ENCODE peak calls at places on chromosome 7, in seven cellular contexts. W is HL-60; I is RKO; U is naive thymus-derived CD8-positive, alpha-beta T cell; K is AG04449; F is neural crest cell; M is T-helper 9 cell. C is an unnamed sample.

GRCh38 chr7:101018271-101019167 is 1.4 kb upstream of the MUC17 start:
- DNase-seq in W (peak), I (no peak), U (no peak), K (no peak), F (peak), M (no peak), C (no peak)

GRCh38 chr7:156327474-156327873 is 313.1 kb upstream of the RNF32 start:
- DNase-seq in W (no peak), I (no peak), U (no peak), K (no peak), F (no peak), M (no peak), C (no peak)

GRCh38 chr7:80843018-80843671 is 75.7 kb downstream of the SEMA3C start:
- DNase-seq in W (no peak), I (no peak), U (no peak), K (no peak), F (no peak), M (no peak), C (no peak)

GRCh38 chr7:1695800-1696454 is 25.9 kb downstream of the ELFN1 start:
- DNase-seq in W (no peak), I (no peak), U (no peak), K (no peak), F (no peak), M (no peak), C (no peak)

GRCh38 chr7:129055861-129056464 is 1.1 kb upstream of the TNPO3 start:
- DNase-seq in W (no peak), I (no peak), U (no peak), K (no peak), F (no peak), M (no peak), C (no peak)

GRCh38 chr7:94286111-94286510 is 108.6 kb upstream of the COL1A2 start:
- DNase-seq in W (no peak), I (no peak), U (no peak), K (no peak), F (no peak), M (no peak), C (no peak)

GRCh38 chr7:105788356-105788755 is 88.0 kb downstream of the ATXN7L1 start:
- DNase-seq in W (no peak), I (no peak), U (no peak), K (no peak), F (no peak), M (no peak), C (no peak)

GRCh38 chr7:96052860-96053452 is 268.9 kb downstream of the SLC25A13 start:
- DNase-seq in W (no peak), I (no peak), U (no peak), K (no peak), F (no peak), M (no peak), C (no peak)

GRCh38 chr7:1339611-1340010 is 106.9 kb downstream of the UNCX start:
- DNase-seq in W (no peak), I (no peak), U (no peak), K (no peak), F (no peak), M (no peak), C (no peak)

GRCh38 chr7:3537210-3537875 is 236.3 kb downstream of the SDK1 start:
- DNase-seq in W (no peak), I (peak), U (no peak), K (no peak), F (no peak), M (no peak), C (no peak)

GRCh38 chr7:134695321-134695860 is 48.7 kb downstream of the BPGM start:
- DNase-seq in W (no peak), I (no peak), U (no peak), K (peak), F (no peak), M (no peak), C (peak)

GRCh38 chr7:148894596-148894995 is 10.5 kb upstream of the EZH2 start:
- DNase-seq in W (no peak), I (no peak), U (no peak), K (no peak), F (no peak), M (no peak), C (no peak)

GRCh38 chr7:143252002-143252401 is 11.2 kb upstream of the GSTK1 start:
- DNase-seq in W (no peak), I (no peak), U (peak), K (no peak), F (no peak), M (no peak), C (no peak)

GRCh38 chr7:155194531-155195140 is 103.0 kb upstream of the INSIG1 start:
- DNase-seq in W (no peak), I (no peak), U (no peak), K (no peak), F (peak), M (no peak), C (no peak)

GRCh38 chr7:87359366-87359765 is 13.9 kb downstream of the CROT start:
- DNase-seq in W (no peak), I (no peak), U (no peak), K (no peak), F (no peak), M (no peak), C (no peak)

GRCh38 chr7:74480861-74481417 is 27.2 kb downstream of the GTF2IRD1 start:
- DNase-seq in W (peak), I (no peak), U (no peak), K (no peak), F (no peak), M (no peak), C (no peak)

GRCh38 chr7:47375590-47375989 is 206.3 kb downstream of the TNS3 start:
- DNase-seq in W (no peak), I (no peak), U (no peak), K (no peak), F (no peak), M (no peak), C (no peak)

GRCh38 chr7:46201966-46202365 is 280.9 kb upstream of the IGFBP3 start:
- DNase-seq in W (no peak), I (no peak), U (no peak), K (no peak), F (no peak), M (no peak), C (no peak)

GRCh38 chr7:98970031-98970615 is 91.8 kb downstream of the TRRAP start:
- DNase-seq in W (no peak), I (no peak), U (no peak), K (no peak), F (no peak), M (no peak), C (no peak)

GRCh38 chr7:7505936-7506335 is 29.7 kb downstream of the COL28A1 start:
- DNase-seq in W (no peak), I (no peak), U (no peak), K (no peak), F (no peak), M (no peak), C (no peak)

GRCh38 chr7:99004216-99004615 is 125.9 kb downstream of the TRRAP start:
- DNase-seq in W (no peak), I (no peak), U (no peak), K (no peak), F (no peak), M (no peak), C (no peak)

GRCh38 chr7:138608292-138608691 is 92.9 kb downstream of the SVOPL start:
- DNase-seq in W (no peak), I (no peak), U (no peak), K (no peak), F (no peak), M (no peak), C (peak)

GRCh38 chr7:98278408-98278807 is 3.1 kb upstream of the BRI3 start:
- DNase-seq in W (no peak), I (no peak), U (no peak), K (no peak), F (no peak), M (no peak), C (no peak)

GRCh38 chr7:23212395-23212794 is 30.5 kb downstream of the NUP42 start:
- DNase-seq in W (no peak), I (no peak), U (no peak), K (no peak), F (no peak), M (no peak), C (no peak)

GRCh38 chr7:129553861-129554530 is 51.7 kb downstream of the SMKR1 start:
- DNase-seq in W (no peak), I (peak), U (peak), K (no peak), F (no peak), M (peak), C (no peak)

GRCh38 chr7:462173-463103 is 57.2 kb downstream of the PDGFA start:
- DNase-seq in W (no peak), I (no peak), U (no peak), K (no peak), F (no peak), M (no peak), C (no peak)

GRCh38 chr7:134701272-134701671 is 54.6 kb downstream of the BPGM start:
- DNase-seq in W (no peak), I (peak), U (peak), K (no peak), F (no peak), M (no peak), C (no peak)

GRCh38 chr7:102303669-102304422 is 17.2 kb downstream of the SH2B2 start:
- DNase-seq in W (no peak), I (no peak), U (no peak), K (no peak), F (no peak), M (no peak), C (no peak)

GRCh38 chr7:44073664-44074348 is 8.4 kb upstream of the PGAM2 start:
- DNase-seq in W (peak), I (peak), U (peak), K (no peak), F (no peak), M (no peak), C (no peak)

GRCh38 chr7:121038717-121039509 is 50.4 kb downstream of the CPED1 start:
- DNase-seq in W (no peak), I (no peak), U (no peak), K (no peak), F (no peak), M (no peak), C (no peak)

GRCh38 chr7:87154166-87154565 is 1.9 kb downstream of the DMTF1 start:
- DNase-seq in W (no peak), I (peak), U (no peak), K (no peak), F (no peak), M (no peak), C (no peak)

GRCh38 chr7:2313450-2314208 is 612 bp downstream of the SNX8 start:
- DNase-seq in W (no peak), I (peak), U (no peak), K (no peak), F (no peak), M (no peak), C (no peak)

GRCh38 chr7:106064329-106064728 is 47.8 kb downstream of the SYPL1 start:
- DNase-seq in W (no peak), I (no peak), U (no peak), K (no peak), F (no peak), M (no peak), C (no peak)

GRCh38 chr7:133572087-133572486 is 319.2 kb downstream of the EXOC4 start:
- DNase-seq in W (no peak), I (no peak), U (no peak), K (no peak), F (no peak), M (no peak), C (no peak)

GRCh38 chr7:94129443-94130140 is 125.4 kb upstream of the BET1 start:
- DNase-seq in W (no peak), I (no peak), U (no peak), K (peak), F (no peak), M (no peak), C (peak)

GRCh38 chr7:16644624-16644986 is 949 bp downstream of the ANKMY2 start:
- DNase-seq in W (no peak), I (peak), U (peak), K (no peak), F (peak), M (peak), C (no peak)

GRCh38 chr7:137820677-137821420 is 25.9 kb downstream of the DGKI start:
- DNase-seq in W (no peak), I (no peak), U (no peak), K (peak), F (peak), M (no peak), C (no peak)

GRCh38 chr7:66921918-66922486 is 977 bp downstream of the TMEM248 start:
- DNase-seq in W (no peak), I (peak), U (peak), K (no peak), F (no peak), M (peak), C (no peak)

C was measured in HFF-Myc.